ENCODE peak calls at places on chromosomes 16 and 17, in eight cellular contexts. B is OCI-M1, Q is esophagus squamous epithelium, H is activated T-helper 1 cell treated with Interleukin-2 at 50 U/mL for 16 hours, Y is thoracic aorta, U is skeletal muscle cell, A is T-helper 1 cell, W is NCI-H1436. M is an unnamed sample.

GRCh38 chr16:12661656-12662172 is 142.0 kb downstream of the CPPED1 start:
- DNase-seq in U (no peak), Q (no peak), A (no peak), H (no peak), Y (no peak), W (no peak), B (peak; percentile 47), M (no peak)

GRCh38 chr17:75898791-75899190 is 2.0 kb upstream of the TRIM65 start:
- DNase-seq in H (no peak), W (no peak), Y (no peak), U (no peak), Q (no peak), B (no peak), A (no peak), M (no peak)

GRCh38 chr17:33520404-33521032 is 227.4 kb upstream of the ASIC2 start:
- DNase-seq in H (no peak), Q (no peak), U (no peak), Y (no peak), B (peak; percentile 66), W (peak; percentile 15), A (no peak), M (peak; percentile 20)

GRCh38 chr16:81723098-81723723 is 55.9 kb upstream of the PLCG2 start:
- DNase-seq in B (peak; percentile 96), A (peak; percentile 39), Y (no peak), H (no peak), W (peak; percentile 82), U (peak; percentile 29), Q (no peak), M (no peak)

GRCh38 chr16:728131-728889 is 1.4 kb downstream of the HAGHL start:
- DNase-seq in B (peak; percentile 86), W (peak; percentile 33), A (peak; percentile 62), U (peak; percentile 58), Y (no peak), Q (no peak), H (peak; percentile 47), M (peak; percentile 71)

GRCh38 chr16:10009691-10010090 is 172.5 kb downstream of the GRIN2A start:
- DNase-seq in H (no peak), A (no peak), Q (no peak), U (no peak), B (no peak), W (no peak), Y (no peak), M (no peak)

GRCh38 chr16:53849994-53850393 is 146.0 kb downstream of the FTO start:
- DNase-seq in Q (no peak), B (no peak), A (no peak), W (no peak), U (no peak), H (no peak), Y (no peak), M (no peak)

GRCh38 chr17:63497708-63498483 is 21.0 kb downstream of the ACE start:
- DNase-seq in A (no peak), U (no peak), B (no peak), Y (no peak), H (no peak), Q (no peak), W (peak; percentile 63), M (no peak)

GRCh38 chr16:23676924-23677480 is 1.7 kb upstream of the PLK1 start:
- DNase-seq in Y (no peak), A (no peak), H (no peak), U (no peak), B (no peak), W (no peak), Q (no peak), M (no peak)

GRCh38 chr16:85518398-85519049 is 94.6 kb upstream of the GSE1 start:
- DNase-seq in B (no peak), W (no peak), Q (no peak), H (no peak), U (no peak), Y (no peak), A (no peak), M (no peak)

M was measured in activated B cell treated with CpG ODN at 0.5 μM for 24 hours.